ENCODE peak calls at places on chromosomes 5 and 9, in seven cellular contexts. V is NCI-H1694 treated with DMSO at 0.1 percent for 48 hours, X is aorta, P is Right ventricle myocardium superior, F is iPS DF 6.9, E is cerebellar cortex, Y is EL. K is an unnamed sample.

GRCh38 chr9:128421474-128422010 is 885 bp downstream of the CERCAM start:
- DNase-seq in Y (peak), P (peak), F (no peak), X (peak), V (no peak), E (no peak), K (no peak)

GRCh38 chr5:137995077-137995746 is 37.7 kb downstream of the FAM13B start:
- DNase-seq in F (no peak), Y (peak), V (no peak), E (no peak), P (no peak), X (no peak), K (no peak)

GRCh38 chr9:94824401-94824800 is 97.9 kb downstream of the AOPEP start:
- DNase-seq in F (no peak), X (no peak), P (no peak), Y (no peak), V (no peak), E (no peak), K (no peak)

GRCh38 chr5:61414806-61415205 is 82.7 kb downstream of the ZSWIM6 start:
- DNase-seq in E (no peak), X (no peak), P (no peak), V (no peak), F (no peak), Y (no peak), K (no peak)

GRCh38 chr9:20728493-20729220 is 44.6 kb downstream of the FOCAD start:
- DNase-seq in Y (peak), V (no peak), X (no peak), P (no peak), F (no peak), E (no peak), K (no peak)

GRCh38 chr9:97425992-97426336 is 14.1 kb downstream of the TDRD7 start:
- DNase-seq in F (no peak), X (no peak), V (no peak), E (no peak), Y (peak), P (no peak), K (no peak)

GRCh38 chr9:129849042-129849441 is 13.8 kb downstream of the USP20 start:
- DNase-seq in E (no peak), F (no peak), P (no peak), Y (no peak), V (no peak), X (no peak), K (no peak)

GRCh38 chr5:54551292-54551691 is 33.7 kb downstream of the SNX18 start:
- DNase-seq in E (no peak), V (no peak), Y (no peak), P (no peak), X (no peak), F (no peak), K (no peak)

GRCh38 chr5:66854429-66854828 is 258.2 kb downstream of the MAST4 start:
- DNase-seq in X (no peak), F (no peak), E (no peak), V (no peak), Y (no peak), P (no peak), K (no peak)

GRCh38 chr9:35521708-35522107 is 31.8 kb downstream of the RUSC2 start:
- DNase-seq in P (no peak), V (no peak), E (peak), X (no peak), F (no peak), Y (peak), K (no peak)

GRCh38 chr5:30574761-30575160 is 618.7 kb upstream of the CDH6 start:
- DNase-seq in E (no peak), Y (no peak), V (no peak), P (no peak), F (no peak), X (no peak), K (no peak)

GRCh38 chr9:136237486-136238341 is 7.9 kb downstream of the QSOX2 start:
- DNase-seq in V (no peak), F (no peak), E (no peak), Y (no peak), P (no peak), X (no peak), K (no peak)

GRCh38 chr9:134230942-134231325 is 66.6 kb upstream of the RNU6ATAC start:
- DNase-seq in Y (no peak), P (no peak), X (no peak), F (no peak), V (no peak), E (no peak), K (no peak)

GRCh38 chr5:106875591-106876297 is 795.0 kb downstream of the EFNA5 start:
- DNase-seq in P (peak), V (no peak), Y (no peak), X (no peak), E (peak), F (peak), K (no peak)

GRCh38 chr9:134284273-134284672 is 42.0 kb upstream of the RXRA start:
- DNase-seq in Y (no peak), P (peak), V (no peak), X (no peak), F (no peak), E (no peak), K (no peak)

GRCh38 chr5:175472378-175472777 is 6.0 kb upstream of the SFXN1 start:
- DNase-seq in E (no peak), F (no peak), Y (no peak), P (no peak), V (no peak), X (no peak), K (no peak)

GRCh38 chr5:1431896-1432295 is 13.3 kb downstream of the SLC6A3 start:
- DNase-seq in V (no peak), X (no peak), P (no peak), E (no peak), F (no peak), Y (no peak), K (no peak)

GRCh38 chr5:42908509-42909488 is 97.1 kb upstream of the SELENOP start:
- DNase-seq in F (peak), P (peak), Y (peak), E (peak), X (peak), V (peak), K (peak)

GRCh38 chr9:70413427-70413797 is 1.0 kb downstream of the KLF9 start:
- DNase-seq in V (no peak), Y (no peak), X (peak), P (no peak), F (no peak), E (no peak), K (peak)

GRCh38 chr5:111509119-111509518 is 3.2 kb downstream of the STARD4 start:
- DNase-seq in E (no peak), V (no peak), F (no peak), Y (no peak), P (no peak), X (no peak), K (no peak)

GRCh38 chr5:98827161-98827560 is 53.7 kb downstream of the RGMB start:
- DNase-seq in E (peak), X (no peak), Y (peak), V (peak), F (no peak), P (no peak), K (no peak)

K was measured in head of caudate nucleus.